ENCODE peak calls at places on chromosomes 16 and 17, in eight cellular contexts. O, T, N, J, B, A, D and Z are unnamed samples.

GRCh38 chr16:77169650-77170236 is 21.2 kb upstream of the MON1B start:
- DNase-seq in O (peak; percentile 41), T (no peak), N (peak; percentile 34), J (no peak), B (peak; percentile 30), A (no peak), D (peak; percentile 78), Z (peak; percentile 28)

GRCh38 chr16:77971306-77972131 is 50.8 kb upstream of the CLEC3A start:
- DNase-seq in O (peak; percentile 85), T (no peak), N (peak; percentile 75), J (peak; percentile 83), B (peak; percentile 50), A (peak; percentile 59), D (peak; percentile 92), Z (peak; percentile 56)

GRCh38 chr17:6458416-6458950 is 14.2 kb downstream of the PIMREG start:
- DNase-seq in O (no peak), T (no peak), N (no peak), J (peak; percentile 25), B (no peak), A (no peak), D (no peak), Z (no peak)

GRCh38 chr17:80969030-80969673 is 22.5 kb upstream of the CHMP6 start:
- DNase-seq in O (no peak), T (no peak), N (no peak), J (no peak), B (no peak), A (no peak), D (no peak), Z (no peak)

GRCh38 chr17:48577330-48577945 is 712 bp downstream of the HOXB4 start:
- DNase-seq in O (peak; percentile 63), T (no peak), N (peak; percentile 84), J (peak; percentile 57), B (no peak), A (no peak), D (no peak), Z (no peak)

GRCh38 chr16:22424161-22424937 is 49.9 kb upstream of the CDR2 start:
- DNase-seq in O (peak; percentile 85), T (no peak), N (no peak), J (no peak), B (no peak), A (no peak), D (no peak), Z (no peak)

GRCh38 chr16:9053006-9053601 is 38.3 kb upstream of the HAPSTR1 start:
- DNase-seq in O (peak; percentile 62), T (no peak), N (peak; percentile 75), J (no peak), B (no peak), A (no peak), D (peak; percentile 95), Z (no peak)

GRCh38 chr17:65495255-65496060 is 66.0 kb downstream of the AXIN2 start:
- DNase-seq in O (no peak), T (no peak), N (no peak), J (peak; percentile 67), B (peak; percentile 6), A (no peak), D (peak; percentile 88), Z (no peak)

GRCh38 chr17:35144840-35145239 is 2.7 kb upstream of the NLE1 start:
- DNase-seq in O (no peak), T (no peak), N (no peak), J (no peak), B (no peak), A (no peak), D (no peak), Z (no peak)

GRCh38 chr17:80789356-80789902 is 202.2 kb upstream of the CHMP6 start:
- DNase-seq in O (peak; percentile 96), T (peak; percentile 64), N (peak; percentile 97), J (no peak), B (no peak), A (peak; percentile 72), D (no peak), Z (no peak)

GRCh38 chr16:89319883-89320716 is 102.6 kb downstream of the ZNF778 start:
- DNase-seq in O (peak; percentile 93), T (peak; percentile 17), N (peak; percentile 85), J (peak; percentile 65), B (no peak), A (no peak), D (no peak), Z (no peak)

GRCh38 chr16:5862103-5863003 is 764.8 kb upstream of the EEF2KMT start:
- DNase-seq in O (no peak), T (no peak), N (no peak), J (no peak), B (no peak), A (no peak), D (no peak), Z (no peak)

GRCh38 chr16:47204736-47205499 is 61.2 kb upstream of the NETO2 start:
- DNase-seq in O (no peak), T (no peak), N (no peak), J (no peak), B (no peak), A (no peak), D (peak; percentile 3), Z (no peak)

GRCh38 chr16:81143921-81144471 is 47.8 kb upstream of the GCSH start:
- DNase-seq in O (no peak), T (no peak), N (no peak), J (no peak), B (no peak), A (no peak), D (no peak), Z (no peak)

GRCh38 chr17:46125831-46126230 is 67.4 kb downstream of the KANSL1 start:
- DNase-seq in O (no peak), T (no peak), N (peak; percentile 55), J (no peak), B (no peak), A (no peak), D (no peak), Z (no peak)

GRCh38 chr16:67040906-67041305 is 12.0 kb downstream of the CBFB start:
- DNase-seq in O (peak; percentile 18), T (no peak), N (peak; percentile 88), J (no peak), B (no peak), A (peak; percentile 39), D (no peak), Z (no peak)

DNA sequence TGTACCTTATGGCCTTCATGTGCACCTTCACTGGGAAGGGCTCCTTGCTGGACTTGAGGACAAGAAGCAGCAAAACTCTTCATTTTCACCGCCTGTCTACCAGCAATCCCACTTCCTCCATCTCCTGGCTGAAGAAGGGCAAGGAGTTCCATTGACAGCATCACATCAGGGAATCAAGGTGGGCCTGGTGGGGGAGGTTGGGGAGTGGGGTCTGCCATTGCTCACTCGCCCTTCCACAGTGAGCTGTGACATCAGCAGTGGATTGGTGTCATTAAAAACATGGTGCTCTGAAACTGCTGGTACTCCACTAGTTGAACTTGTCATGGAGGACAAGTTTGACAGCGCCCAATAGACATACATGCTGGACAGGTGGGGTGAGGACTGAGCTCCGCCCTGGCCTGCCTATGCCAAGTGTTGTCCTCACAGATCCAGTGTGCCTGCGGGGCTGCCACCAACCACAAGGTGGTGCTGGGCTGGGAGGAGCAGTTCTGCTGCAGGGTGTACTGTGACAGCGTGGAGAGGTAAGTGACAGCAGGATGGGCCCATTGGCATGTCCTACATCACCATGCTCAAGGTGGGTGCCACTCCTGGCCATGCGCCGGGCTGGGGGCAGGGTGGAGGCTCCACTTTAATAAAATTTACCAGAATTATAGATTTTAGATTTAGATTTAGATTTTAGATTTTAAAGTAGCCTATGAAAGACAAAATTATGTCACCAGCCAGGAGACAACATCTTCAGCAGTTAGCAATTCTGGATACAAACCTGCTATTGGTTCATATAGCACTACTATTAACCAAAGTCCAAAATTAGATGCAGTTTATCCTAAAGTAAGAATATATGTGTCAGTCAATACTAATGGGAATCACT is 1729.1 kb downstream of the TP53TG3F start:
- DNase-seq in O (no peak), T (no peak), N (no peak), J (no peak), B (no peak), A (no peak), D (no peak), Z (no peak)
- H3K9me3 ChIP-seq in O (no peaks in the 10 kb centered on the region), T (no peaks in the 10 kb centered on the region), N (peaks cover 17% of the 10 kb centered on the region), J (no peaks in the 10 kb centered on the region), B (no peaks in the 10 kb centered on the region), A (peaks cover 55% of the 10 kb centered on the region), D (peaks cover 29% of the 10 kb centered on the region), Z (no peaks in the 10 kb centered on the region)

DNA sequence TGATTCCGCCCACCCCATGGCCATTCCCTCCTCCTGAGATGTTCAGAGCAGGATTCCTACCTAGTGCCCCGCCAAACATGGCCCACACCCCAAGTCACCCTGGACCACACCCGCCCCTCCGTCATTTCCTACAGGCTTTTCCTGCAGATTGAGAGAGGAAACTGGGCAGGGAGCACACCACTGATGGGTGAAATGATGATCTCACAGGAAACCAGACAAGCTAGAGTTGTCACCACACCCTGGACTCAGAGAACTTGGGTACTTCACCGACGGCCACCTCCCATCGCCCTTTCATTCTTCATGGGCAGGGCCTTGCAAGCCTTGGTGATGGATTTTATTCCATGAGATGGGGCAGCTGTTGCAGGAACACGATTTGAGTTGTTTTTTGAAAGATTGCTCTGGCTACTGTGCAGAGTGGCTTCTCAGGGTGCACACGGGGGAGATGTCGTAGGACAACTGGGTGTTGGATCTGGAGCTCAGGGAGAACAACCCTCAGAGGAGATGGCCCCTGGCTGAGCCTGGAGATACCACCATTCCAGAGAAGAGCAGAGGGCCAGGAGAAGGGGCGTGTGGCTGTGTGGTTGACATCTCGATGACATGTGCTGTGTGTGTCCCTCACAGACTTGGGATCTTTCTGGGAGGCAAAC is 7.4 kb upstream of the B9D1 start:
- DNase-seq in O (no peak), T (no peak), N (no peak), J (no peak), B (peak; percentile 24), A (no peak), D (no peak), Z (no peak)
- H3K9me3 ChIP-seq in O (no peaks in the 10 kb centered on the region), T (no peaks in the 10 kb centered on the region), N (no peaks in the 10 kb centered on the region), J (no peaks in the 10 kb centered on the region), B (no peaks in the 10 kb centered on the region), A (no peaks in the 10 kb centered on the region), D (no peaks in the 10 kb centered on the region), Z (no peaks in the 10 kb centered on the region)

GRCh38 chr16:35252356-35252936 is 1793.0 kb downstream of the TP53TG3F start:
- DNase-seq in O (peak; percentile 14), T (no peak), N (peak; percentile 1), J (no peak), B (no peak), A (no peak), D (no peak), Z (no peak)

DNA sequence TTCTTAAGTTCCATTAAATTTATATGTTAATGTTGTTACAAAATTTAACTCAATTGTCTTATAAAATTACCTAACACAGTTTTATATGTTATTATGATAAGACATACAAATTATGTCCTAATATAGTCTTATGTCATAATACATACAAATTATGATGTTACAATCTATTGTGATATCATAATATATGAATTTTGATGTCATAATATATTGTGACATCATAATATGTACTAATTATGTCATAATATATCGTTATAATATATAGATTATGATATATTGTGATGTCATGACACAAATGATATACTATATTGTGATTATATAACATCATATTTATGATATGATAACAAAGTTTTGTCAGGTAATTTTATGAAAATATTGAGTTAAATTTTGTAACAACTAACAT is 1789.6 kb downstream of the TP53TG3F start:
- DNase-seq in O (no peak), T (no peak), N (no peak), J (no peak), B (no peak), A (no peak), D (no peak), Z (no peak)
- H3K9me3 ChIP-seq in O (no peaks in the 10 kb centered on the region), T (no peaks in the 10 kb centered on the region), N (peaks cover 19% of the 10 kb centered on the region), J (peaks cover 8% of the 10 kb centered on the region), B (peaks cover 6% of the 10 kb centered on the region), A (peaks cover 27% of the 10 kb centered on the region), D (peaks cover 19% of the 10 kb centered on the region), Z (no peaks in the 10 kb centered on the region)

GRCh38 chr17:54194268-54194667 is 371.5 kb downstream of the KIF2B start:
- DNase-seq in O (no peak), T (no peak), N (no peak), J (no peak), B (no peak), A (no peak), D (no peak), Z (no peak)

GRCh38 chr17:54196751-54197150 is 374.0 kb downstream of the KIF2B start:
- DNase-seq in O (no peak), T (no peak), N (no peak), J (no peak), B (no peak), A (no peak), D (no peak), Z (no peak)
- H3K9me3 ChIP-seq in O (no peaks in the 10 kb centered on the region), T (no peaks in the 10 kb centered on the region), N (no peaks in the 10 kb centered on the region), J (no peaks in the 10 kb centered on the region), B (no peaks in the 10 kb centered on the region), A (peaks cover 4% of the 10 kb centered on the region), D (no peaks in the 10 kb centered on the region), Z (no peaks in the 10 kb centered on the region)